ENCODE peak calls at places on chromosome 21, in eight cellular contexts. One of them, this sample, is unnamed.

GRCh38 chr21:41164981-41165650 is 2.8 kb upstream of the BACE2 start:
- DNase-seq in AG10803: peak
- DNase-seq in NCI-H1092: no peak
- DNase-seq in cardiac muscle cell: no peak
- DNase-seq in fibroblast of mammary gland: peak
- DNase-seq in NCI-H2171: no peak
- DNase-seq in foreskin fibroblast: peak
- DNase-seq in stimulated activated CD8-positive, alpha-beta memory T cell treated with anti-CD3 and anti-CD28 coated beads, Interleukin-12 subunit alpha, Interleukin-12 subunit beta, amount 100 ng/mL, for 1 hour: no peak
- DNase-seq in this sample: no peak

GRCh38 chr21:33522950-33523349 is 19.0 kb downstream of the GART start:
- DNase-seq in foreskin fibroblast: no peak
- DNase-seq in fibroblast of mammary gland: no peak
- DNase-seq in NCI-H2171: no peak
- DNase-seq in NCI-H1092: no peak
- DNase-seq in AG10803: no peak
- DNase-seq in cardiac muscle cell: no peak
- DNase-seq in stimulated activated CD8-positive, alpha-beta memory T cell treated with anti-CD3 and anti-CD28 coated beads, Interleukin-12 subunit alpha, Interleukin-12 subunit beta, amount 100 ng/mL, for 1 hour: no peak
- DNase-seq in this sample: no peak

GRCh38 chr21:32094792-32095191 is 184.1 kb downstream of the MIS18A start:
- DNase-seq in NCI-H2171: no peak
- DNase-seq in fibroblast of mammary gland: peak
- DNase-seq in NCI-H1092: no peak
- DNase-seq in cardiac muscle cell: no peak
- DNase-seq in AG10803: peak
- DNase-seq in stimulated activated CD8-positive, alpha-beta memory T cell treated with anti-CD3 and anti-CD28 coated beads, Interleukin-12 subunit alpha, Interleukin-12 subunit beta, amount 100 ng/mL, for 1 hour: no peak
- DNase-seq in foreskin fibroblast: peak
- DNase-seq in this sample: no peak

GRCh38 chr21:45306832-45307571 is 19.3 kb upstream of the POFUT2 start:
- DNase-seq in foreskin fibroblast: peak
- DNase-seq in NCI-H2171: no peak
- DNase-seq in AG10803: peak
- DNase-seq in fibroblast of mammary gland: peak
- DNase-seq in cardiac muscle cell: no peak
- DNase-seq in NCI-H1092: no peak
- DNase-seq in stimulated activated CD8-positive, alpha-beta memory T cell treated with anti-CD3 and anti-CD28 coated beads, Interleukin-12 subunit alpha, Interleukin-12 subunit beta, amount 100 ng/mL, for 1 hour: no peak
- DNase-seq in this sample: no peak

GRCh38 chr21:41112740-41113692 is 54.9 kb upstream of the BACE2 start:
- DNase-seq in foreskin fibroblast: peak
- DNase-seq in NCI-H2171: no peak
- DNase-seq in cardiac muscle cell: peak
- DNase-seq in AG10803: peak
- DNase-seq in stimulated activated CD8-positive, alpha-beta memory T cell treated with anti-CD3 and anti-CD28 coated beads, Interleukin-12 subunit alpha, Interleukin-12 subunit beta, amount 100 ng/mL, for 1 hour: no peak
- DNase-seq in NCI-H1092: no peak
- DNase-seq in fibroblast of mammary gland: peak
- DNase-seq in this sample: no peak

GRCh38 chr21:42061866-42062542 is 9.1 kb upstream of the UMODL1 start:
- DNase-seq in cardiac muscle cell: no peak
- DNase-seq in stimulated activated CD8-positive, alpha-beta memory T cell treated with anti-CD3 and anti-CD28 coated beads, Interleukin-12 subunit alpha, Interleukin-12 subunit beta, amount 100 ng/mL, for 1 hour: peak
- DNase-seq in NCI-H1092: no peak
- DNase-seq in NCI-H2171: no peak
- DNase-seq in fibroblast of mammary gland: no peak
- DNase-seq in foreskin fibroblast: no peak
- DNase-seq in AG10803: no peak
- DNase-seq in this sample: peak

GRCh38 chr21:39453571-39454179 is 1.9 kb downstream of the SH3BGR start:
- DNase-seq in fibroblast of mammary gland: no peak
- DNase-seq in cardiac muscle cell: no peak
- DNase-seq in AG10803: no peak
- DNase-seq in stimulated activated CD8-positive, alpha-beta memory T cell treated with anti-CD3 and anti-CD28 coated beads, Interleukin-12 subunit alpha, Interleukin-12 subunit beta, amount 100 ng/mL, for 1 hour: no peak
- DNase-seq in NCI-H1092: no peak
- DNase-seq in NCI-H2171: no peak
- DNase-seq in foreskin fibroblast: no peak
- DNase-seq in this sample: no peak

GRCh38 chr21:45363921-45364463 is 41.0 kb upstream of the COL18A1 start:
- DNase-seq in AG10803: peak
- DNase-seq in cardiac muscle cell: no peak
- DNase-seq in fibroblast of mammary gland: peak
- DNase-seq in stimulated activated CD8-positive, alpha-beta memory T cell treated with anti-CD3 and anti-CD28 coated beads, Interleukin-12 subunit alpha, Interleukin-12 subunit beta, amount 100 ng/mL, for 1 hour: no peak
- DNase-seq in NCI-H2171: no peak
- DNase-seq in foreskin fibroblast: peak
- DNase-seq in NCI-H1092: no peak
- DNase-seq in this sample: no peak

GRCh38 chr21:29741761-29742160 is 198.0 kb downstream of the GRIK1 start:
- DNase-seq in foreskin fibroblast: no peak
- DNase-seq in stimulated activated CD8-positive, alpha-beta memory T cell treated with anti-CD3 and anti-CD28 coated beads, Interleukin-12 subunit alpha, Interleukin-12 subunit beta, amount 100 ng/mL, for 1 hour: no peak
- DNase-seq in NCI-H2171: no peak
- DNase-seq in NCI-H1092: no peak
- DNase-seq in AG10803: no peak
- DNase-seq in cardiac muscle cell: no peak
- DNase-seq in fibroblast of mammary gland: no peak
- DNase-seq in this sample: no peak

GRCh38 chr21:35190201-35190701 is 141.1 kb upstream of the RUNX1 start:
- DNase-seq in fibroblast of mammary gland: peak
- DNase-seq in NCI-H2171: no peak
- DNase-seq in NCI-H1092: no peak
- DNase-seq in AG10803: peak
- DNase-seq in foreskin fibroblast: peak
- DNase-seq in cardiac muscle cell: no peak
- DNase-seq in stimulated activated CD8-positive, alpha-beta memory T cell treated with anti-CD3 and anti-CD28 coated beads, Interleukin-12 subunit alpha, Interleukin-12 subunit beta, amount 100 ng/mL, for 1 hour: no peak
- DNase-seq in this sample: no peak

GRCh38 chr21:41147096-41147978 is 20.6 kb upstream of the BACE2 start:
- DNase-seq in AG10803: no peak
- DNase-seq in foreskin fibroblast: no peak
- DNase-seq in stimulated activated CD8-positive, alpha-beta memory T cell treated with anti-CD3 and anti-CD28 coated beads, Interleukin-12 subunit alpha, Interleukin-12 subunit beta, amount 100 ng/mL, for 1 hour: no peak
- DNase-seq in fibroblast of mammary gland: no peak
- DNase-seq in NCI-H1092: peak
- DNase-seq in NCI-H2171: no peak
- DNase-seq in cardiac muscle cell: no peak
- DNase-seq in this sample: peak

GRCh38 chr21:39467746-39468145 is 16.0 kb downstream of the SH3BGR start:
- DNase-seq in AG10803: no peak
- DNase-seq in cardiac muscle cell: no peak
- DNase-seq in foreskin fibroblast: no peak
- DNase-seq in NCI-H2171: no peak
- DNase-seq in stimulated activated CD8-positive, alpha-beta memory T cell treated with anti-CD3 and anti-CD28 coated beads, Interleukin-12 subunit alpha, Interleukin-12 subunit beta, amount 100 ng/mL, for 1 hour: no peak
- DNase-seq in fibroblast of mammary gland: no peak
- DNase-seq in NCI-H1092: no peak
- DNase-seq in this sample: no peak

This sample was measured in NCI-H524.